ENCODE peak calls at places on chromosome 7, in six cellular contexts. E is H9, Q is mesenchymal stem cell, W is IMR-90, N is trophoblast cell, O is H1. G is an unnamed sample.

GRCh38 chr7:64799-65430 is 127.5 kb upstream of the FAM20C start:
- DNase-seq in O (no peak), W (no peak), Q (no peak), N (no peak), E (no peak), G (no peak)

GRCh38 chr7:95213148-95213547 is 111.2 kb downstream of the PON1 start:
- DNase-seq in N (peak; percentile 78), E (no peak), W (no peak), Q (no peak), O (no peak), G (no peak)

GRCh38 chr7:121160150-121161008 is 168.4 kb upstream of the WNT16 start:
- DNase-seq in E (no peak), W (no peak), O (no peak), N (no peak), Q (no peak), G (no peak)

GRCh38 chr7:81937091-81937490 is 167.2 kb upstream of the HGF start:
- DNase-seq in W (peak; percentile 8), Q (no peak), O (no peak), E (no peak), N (no peak), G (no peak)

GRCh38 chr7:945556-946255 is 8.8 kb downstream of the ADAP1 start:
- DNase-seq in W (no peak), O (peak; percentile 49), E (peak; percentile 97), N (peak; percentile 83), Q (no peak), G (no peak)

GRCh38 chr7:129452589-129453231 is 18.5 kb downstream of the STRIP2 start:
- DNase-seq in W (no peak), E (no peak), N (no peak), O (no peak), Q (no peak), G (no peak)

GRCh38 chr7:134065415-134065814 is 61.7 kb upstream of the LRGUK start:
- DNase-seq in E (no peak), N (no peak), O (no peak), W (no peak), Q (no peak), G (no peak)

GRCh38 chr7:142338633-142339501 is 81.0 kb upstream of the PRSS58 start:
- DNase-seq in O (peak; percentile 34), W (peak; percentile 14), Q (peak; percentile 6), N (no peak), E (peak; percentile 88), G (peak; percentile 29)

GRCh38 chr7:37065779-37066271 is 341.5 kb upstream of the AOAH start:
- DNase-seq in W (peak; percentile 44), O (no peak), N (peak; percentile 40), Q (peak; percentile 22), E (no peak), G (no peak)

GRCh38 chr7:137953692-137954470 is 48.0 kb downstream of the CREB3L2 start:
- DNase-seq in E (no peak), W (peak; percentile 84), Q (peak; percentile 99), O (no peak), N (peak; percentile 92), G (no peak)

DNA sequence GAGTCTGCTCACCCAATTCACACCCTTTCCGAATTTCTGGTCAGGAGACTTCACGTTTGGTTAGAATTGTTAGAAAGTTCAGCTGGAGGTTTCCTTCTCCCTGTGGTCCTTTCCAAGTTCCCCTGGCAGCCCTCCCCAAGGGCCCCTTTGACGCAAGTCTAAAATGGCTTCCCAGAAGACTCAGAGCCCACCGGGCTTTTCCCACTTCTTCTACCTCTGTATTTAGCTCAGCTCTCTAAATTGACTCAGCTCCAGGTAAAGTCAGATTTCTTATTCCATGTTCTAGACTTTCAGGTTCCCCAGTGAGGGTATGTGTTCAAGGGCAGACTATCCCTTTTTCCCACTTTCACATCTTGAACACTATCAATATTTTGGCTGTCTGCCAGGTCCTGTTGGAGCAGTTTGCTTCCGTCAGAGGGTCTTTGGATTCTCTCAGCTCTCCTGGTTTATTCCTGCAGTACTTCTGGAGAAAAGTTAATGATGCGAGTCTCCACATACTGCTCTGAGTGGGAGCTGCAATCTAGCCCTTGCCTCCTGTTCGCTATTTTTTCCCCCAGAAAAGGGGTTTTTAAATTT is 53.1 kb upstream of the ZNF273 start:
- DNase-seq in Q (no peak), E (no peak), O (no peak), N (no peak), W (no peak), G (no peak)
- H2AFZ ChIP-seq in Q (no peak overlapping the region), E (no peak overlapping the region), O (no peak overlapping the region), N (no peak overlapping the region), W (no peak overlapping the region), G (no peak overlapping the region)

GRCh38 chr7:24572421-24573007 is 738 bp upstream of the PALS2 start:
- DNase-seq in W (peak; percentile 32), Q (peak; percentile 41), O (no peak), N (peak; percentile 21), E (no peak), G (no peak)

GRCh38 chr7:24572014-24572413 is 1.2 kb upstream of the PALS2 start:
- DNase-seq in Q (no peak), E (no peak), O (no peak), W (no peak), N (no peak), G (no peak)

GRCh38 chr7:24574365-24574764 is 1.1 kb downstream of the PALS2 start:
- DNase-seq in N (no peak), E (no peak), W (peak; percentile 18), Q (no peak), O (no peak), G (no peak)

GRCh38 chr7:24573554-24574338 is 494 bp downstream of the PALS2 start:
- DNase-seq in N (peak; percentile 15), W (peak; percentile 50), E (peak; percentile 69), O (no peak), Q (peak; percentile 72), G (peak; percentile 56)

GRCh38 chr7:24573008-24573553 is at the start of gene PALS2:
- DNase-seq in N (peak; percentile 12), O (no peak), W (peak; percentile 58), E (peak; percentile 84), Q (peak; percentile 77), G (peak; percentile 78)
- H2BK5ac ChIP-seq in N (peak within 1 kb of the TSS; percentile 68), O (peak within 1 kb of the TSS; percentile 74), W (peak within 1 kb of the TSS; percentile 46), E (no peak within 1 kb of the TSS), Q (peak within 1 kb of the TSS; percentile 77), G (peak within 1 kb of the TSS; percentile 93)

DNA sequence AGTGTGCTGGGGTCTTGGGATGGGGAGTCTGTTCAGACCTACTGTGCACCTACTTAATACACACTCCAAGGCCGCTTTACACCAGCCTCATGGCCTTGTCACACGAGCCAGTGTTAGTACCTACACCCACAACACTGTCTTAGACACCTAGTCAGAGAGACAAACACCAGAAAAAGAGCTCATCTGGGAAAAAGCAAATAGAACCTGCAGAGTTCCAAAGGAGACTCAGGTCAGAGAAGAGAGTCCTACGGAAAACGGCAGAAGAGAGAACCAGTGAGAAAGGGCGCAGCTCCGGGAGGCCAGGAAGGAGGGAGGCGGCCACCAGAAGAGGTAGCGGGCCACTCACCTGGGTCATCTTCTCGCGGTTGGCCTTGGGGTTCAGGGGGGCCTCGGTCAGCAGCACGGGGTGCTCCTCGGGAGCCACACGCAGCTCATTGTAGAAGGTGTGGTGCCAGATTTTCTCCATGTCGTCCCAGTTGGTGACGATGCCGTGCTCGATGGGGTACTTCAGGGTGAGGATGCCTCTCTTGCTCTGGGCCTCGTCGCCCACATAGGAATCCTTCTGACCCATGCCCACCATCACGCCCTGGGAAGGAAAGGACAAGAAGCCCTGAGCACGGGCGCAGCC is 105.3 kb upstream of the TNRC18 start:
- DNase-seq in O (no peak), N (no peak), W (no peak), Q (peak; percentile 34), E (no peak), G (no peak)
- H3K4me1 ChIP-seq in O (peaks cover 2% of the 10 kb centered on the region), N (peaks cover 29% of the 10 kb centered on the region), W (peaks cover 12% of the 10 kb centered on the region), Q (peaks cover 34% of the 10 kb centered on the region), E (no peaks in the 10 kb centered on the region), G (peaks cover 38% of the 10 kb centered on the region)

DNA sequence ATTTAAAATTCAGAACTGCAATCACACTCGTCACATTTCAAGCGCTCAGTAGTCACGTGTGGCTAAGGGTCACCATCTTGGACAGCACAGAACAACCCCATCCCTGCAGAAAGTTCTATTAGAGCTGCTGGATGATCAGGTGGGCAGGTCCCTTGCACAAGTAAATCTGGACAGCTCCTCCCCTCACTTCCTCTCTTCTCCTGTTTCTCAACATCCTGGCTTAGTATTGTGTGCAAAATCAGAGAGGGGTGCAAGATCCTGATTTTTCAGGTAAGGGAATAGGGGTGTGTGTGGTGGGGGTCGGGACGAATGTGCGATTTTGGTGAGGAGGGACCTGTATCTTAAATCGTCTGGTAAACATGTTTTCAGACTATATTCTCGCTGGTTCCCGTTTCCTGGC is at the start of gene GIMAP4:
- DNase-seq in Q (no peak), E (no peak), W (no peak), O (no peak), N (no peak), G (no peak)
- H2AFZ ChIP-seq in Q (no peak within 1 kb of the TSS), E (no peak within 1 kb of the TSS), W (no peak within 1 kb of the TSS), O (peak within 1 kb of the TSS; percentile 38), N (no peak within 1 kb of the TSS), G (no peak within 1 kb of the TSS)

GRCh38 chr7:148337566-148337965 is 253.0 kb upstream of the C7orf33 start:
- DNase-seq in N (no peak), E (no peak), O (no peak), Q (no peak), W (no peak), G (no peak)
- H2BK5ac ChIP-seq in N (peak overlapping the region; percentile 51), E (no peak overlapping the region), O (no peak overlapping the region), Q (no peak overlapping the region), W (no peak overlapping the region), G (no peak overlapping the region)

GRCh38 chr7:5173490-5173889 is 16.5 kb upstream of the WIPI2 start:
- DNase-seq in N (no peak), W (no peak), E (no peak), Q (no peak), O (no peak), G (no peak)
- H3K4me1 ChIP-seq in N (no peaks in the 10 kb centered on the region), W (no peaks in the 10 kb centered on the region), E (no peaks in the 10 kb centered on the region), Q (no peaks in the 10 kb centered on the region), O (no peaks in the 10 kb centered on the region), G (peaks cover 3% of the 10 kb centered on the region)

GRCh38 chr7:30104134-30104533 is 30.7 kb upstream of the MTURN start:
- DNase-seq in W (no peak), E (no peak), N (no peak), O (no peak), Q (no peak), G (no peak)

DNA sequence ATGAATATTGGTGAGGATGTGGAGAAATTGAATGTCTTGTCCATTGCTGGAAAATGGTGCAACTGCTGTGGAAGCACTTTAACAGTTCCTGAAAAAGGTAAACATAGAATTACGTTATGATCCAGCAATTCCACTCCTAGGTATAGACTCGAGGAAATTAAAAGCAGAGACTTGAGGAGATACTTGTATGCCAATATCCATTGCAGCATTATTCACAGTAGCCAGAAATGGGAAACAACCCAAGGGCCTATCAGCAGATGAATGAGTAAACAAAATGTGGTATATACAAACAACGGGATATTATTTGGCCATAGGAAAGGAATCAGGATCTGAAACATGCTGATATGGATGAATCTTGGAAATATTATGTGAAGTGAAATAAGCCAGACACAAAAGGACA is 32.5 kb upstream of the MTURN start:
- DNase-seq in E (no peak), W (no peak), O (no peak), N (peak; percentile 29), Q (no peak), G (no peak)
- H2AFZ ChIP-seq in E (no peak overlapping the region), W (no peak overlapping the region), O (no peak overlapping the region), N (no peak overlapping the region), Q (no peak overlapping the region), G (no peak overlapping the region)